ENCODE peak calls at places on chromosomes 7 and 10, in five cellular contexts. Y, J, C, L and O are unnamed samples.

GRCh38 chr7:87328281-87328680 is 17.2 kb upstream of the CROT start:
- DNase-seq in L (no peak), J (peak), Y (no peak), C (no peak), O (no peak)

GRCh38 chr10:118568327-118568848 is 27.1 kb downstream of the PRLHR start:
- DNase-seq in Y (peak), J (peak), C (no peak), L (no peak), O (no peak)

GRCh38 chr10:59626523-59626869 is 83.2 kb downstream of the SLC16A9 start:
- DNase-seq in C (no peak), J (no peak), L (no peak), Y (no peak), O (no peak)

GRCh38 chr7:2645274-2645868 is 13.6 kb downstream of the TTYH3 start:
- DNase-seq in C (no peak), Y (no peak), L (no peak), J (no peak), O (no peak)

GRCh38 chr7:39650676-39651075 is 27.3 kb downstream of the RALA start:
- DNase-seq in L (no peak), J (no peak), Y (peak), C (no peak), O (no peak)

GRCh38 chr10:96334888-96335526 is 23.8 kb downstream of the OPALIN start:
- DNase-seq in C (no peak), J (peak), Y (no peak), L (no peak), O (no peak)

GRCh38 chr7:37193087-37193774 is 255.4 kb downstream of the ELMO1 start:
- DNase-seq in J (no peak), Y (no peak), L (no peak), C (no peak), O (no peak)

GRCh38 chr10:78255796-78256638 is 222.4 kb downstream of the RPS24 start:
- DNase-seq in J (no peak), Y (peak), C (peak), L (peak), O (peak)

GRCh38 chr7:1987084-1987535 is 245.6 kb downstream of the MAD1L1 start:
- DNase-seq in L (no peak), C (no peak), Y (no peak), J (no peak), O (no peak)

GRCh38 chr10:95861401-95861800 is 46.4 kb upstream of the CC2D2B start:
- DNase-seq in L (no peak), J (no peak), C (no peak), Y (no peak), O (no peak)

GRCh38 chr10:113273877-113274829 is 278.7 kb upstream of the HABP2 start:
- DNase-seq in Y (no peak), J (no peak), L (no peak), C (no peak), O (no peak)

GRCh38 chr10:69570050-69570816 is 3.0 kb downstream of the NEUROG3 start:
- DNase-seq in J (no peak), Y (no peak), L (no peak), C (no peak), O (no peak)

GRCh38 chr10:113047963-113048781 is 98.1 kb downstream of the TCF7L2 start:
- DNase-seq in J (no peak), Y (no peak), L (no peak), C (no peak), O (no peak)

GRCh38 chr7:150340024-150340749 is 1.2 kb downstream of the RARRES2 start:
- DNase-seq in C (no peak), L (no peak), J (peak), Y (no peak), O (no peak)

GRCh38 chr7:78326189-78326588 is 527.6 kb downstream of the PHTF2 start:
- DNase-seq in Y (no peak), L (no peak), C (peak), J (no peak), O (no peak)

GRCh38 chr10:131697461-131698128 is 203.2 kb upstream of the PPP2R2D start:
- DNase-seq in L (no peak), C (no peak), J (no peak), Y (no peak), O (no peak)

GRCh38 chr10:58754419-58755180 is 241.9 kb downstream of the BICC1 start:
- DNase-seq in L (no peak), Y (no peak), J (no peak), C (no peak), O (no peak)

GRCh38 chr7:64907641-64908326 is 4.7 kb downstream of the ZNF273 start:
- DNase-seq in C (no peak), J (no peak), L (no peak), Y (no peak), O (no peak)

GRCh38 chr10:55091691-55092328 is 290.8 kb upstream of the PCDH15 start:
- DNase-seq in J (peak), Y (no peak), C (no peak), L (no peak), O (no peak)

GRCh38 chr7:111730476-111731300 is 168.4 kb upstream of the IMMP2L start:
- DNase-seq in J (peak), C (no peak), L (no peak), Y (no peak), O (no peak)

GRCh38 chr10:3474266-3474665 is 301.7 kb upstream of the PITRM1 start:
- DNase-seq in J (no peak), L (no peak), Y (no peak), C (no peak), O (no peak)

GRCh38 chr10:8037941-8038894 is 16.3 kb upstream of the GATA3 start:
- DNase-seq in Y (no peak), L (no peak), C (no peak), J (peak), O (no peak)

GRCh38 chr10:131019696-131020095 is 291.8 kb downstream of the TCERG1L start:
- DNase-seq in J (no peak), C (no peak), L (no peak), Y (no peak), O (no peak)

GRCh38 chr7:157856873-157857577 is 520.2 kb downstream of the DNAJB6 start:
- DNase-seq in C (no peak), Y (no peak), J (no peak), L (no peak), O (no peak)

GRCh38 chr7:151452141-151452571 is 12.2 kb upstream of the CRYGN start:
- DNase-seq in Y (no peak), C (no peak), L (no peak), J (no peak), O (no peak)

GRCh38 chr10:133072776-133073390 is 14.8 kb upstream of the ADGRA1 start:
- DNase-seq in C (no peak), J (no peak), Y (no peak), L (no peak), O (no peak)
- TF ChIP-seq CTCF in C (no peak), J (no peak), Y (no peak), L (no peak), O (no peak)

GRCh38 chr10:33570495-33570894 is 236.0 kb upstream of the NRP1 start:
- DNase-seq in Y (peak), L (no peak), C (no peak), J (no peak), O (peak)

GRCh38 chr10:33569693-33570092 is 235.2 kb upstream of the NRP1 start:
- DNase-seq in Y (no peak), L (no peak), C (no peak), J (no peak), O (no peak)

GRCh38 chr10:33566426-33566825 is 232.0 kb upstream of the NRP1 start:
- DNase-seq in J (peak), C (no peak), Y (no peak), L (no peak), O (no peak)

GRCh38 chr10:33566001-33566400 is 231.5 kb upstream of the NRP1 start:
- DNase-seq in L (no peak), J (no peak), C (no peak), Y (no peak), O (no peak)

DNA sequence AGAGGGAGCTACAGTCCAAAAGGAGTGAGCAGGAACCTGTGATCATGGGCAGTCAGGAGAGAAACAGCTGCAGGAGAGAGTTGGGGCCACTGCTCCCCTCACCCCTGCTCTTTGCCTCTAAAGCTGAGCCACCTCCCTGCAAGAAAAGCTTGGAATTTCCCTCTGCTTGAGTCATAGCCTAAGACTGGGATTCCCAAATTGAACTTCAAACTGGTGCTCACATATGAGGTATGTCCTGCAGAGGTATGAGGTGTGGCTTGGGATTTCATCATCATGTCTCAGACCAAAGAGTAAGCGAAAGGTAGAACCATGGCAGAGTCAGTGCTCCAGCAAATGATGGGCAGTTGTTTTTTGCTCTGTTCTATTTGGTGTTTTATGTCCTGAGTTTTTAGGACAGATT is 237.1 kb upstream of the NRP1 start:
- DNase-seq in J (no peak), Y (no peak), C (no peak), L (no peak), O (no peak)
- TF ChIP-seq CTCF in J (no peak), Y (no peak), C (no peak), L (no peak), O (no peak)

DNA sequence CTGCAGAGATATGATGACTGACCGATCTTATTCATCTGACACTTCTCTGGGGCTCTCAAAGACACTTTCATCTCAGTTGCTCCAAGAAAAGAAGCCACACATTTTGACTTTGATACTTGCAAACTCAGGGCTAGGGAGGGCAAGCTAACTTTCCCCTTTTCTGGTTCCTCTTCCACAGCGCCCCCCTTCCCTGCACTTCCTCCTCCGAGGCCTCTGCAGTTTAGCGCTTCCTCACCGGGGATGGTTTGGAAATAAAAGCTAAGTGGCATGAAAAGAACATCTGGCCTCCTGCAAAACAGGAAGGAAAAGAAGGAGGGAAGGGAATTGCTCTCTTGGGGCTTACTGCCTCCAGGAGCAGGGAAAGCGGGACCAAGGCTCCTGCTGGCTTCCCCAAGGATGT is 42.4 kb downstream of the PRKCQ start:
- DNase-seq in L (no peak), C (no peak), Y (no peak), J (no peak), O (peak)
- TF ChIP-seq CTCF in L (no peak), C (no peak), Y (no peak), J (no peak), O (peak)

GRCh38 chr7:128361463-128362441 is at the start of gene PRRT4:
- DNase-seq in C (no peak), Y (no peak), J (peak), L (no peak), O (no peak)
- TF ChIP-seq CTCF in C (no peak), Y (no peak), J (peak), L (no peak), O (no peak)

GRCh38 chr7:134515569-134516468 is 11.5 kb upstream of the AKR1B10 start:
- DNase-seq in J (no peak), L (no peak), Y (no peak), C (peak), O (no peak)

GRCh38 chr7:134514663-134515062 is 12.7 kb upstream of the AKR1B10 start:
- DNase-seq in Y (no peak), L (no peak), J (peak), C (peak), O (no peak)

DNA sequence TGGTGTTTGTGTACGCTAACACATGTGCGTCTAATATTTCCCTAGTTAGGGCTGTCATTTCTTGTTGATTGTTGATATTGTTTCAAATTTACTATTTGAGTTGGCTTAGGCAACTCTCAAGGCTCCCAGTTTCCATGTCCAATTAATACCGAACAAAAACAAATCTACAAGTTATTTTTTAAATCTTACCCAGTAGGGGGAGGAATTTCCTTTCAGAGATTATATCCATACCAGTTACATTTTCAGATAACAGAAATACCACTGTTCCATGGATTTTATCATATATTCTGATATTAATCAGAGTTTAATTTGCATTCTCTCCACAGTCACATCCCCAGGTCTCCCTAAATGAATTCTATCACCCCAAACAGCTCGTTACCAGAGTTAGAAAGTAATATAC is 7.2 kb upstream of the AKR1B10 start:
- DNase-seq in J (no peak), Y (no peak), L (no peak), C (no peak), O (no peak)
- TF ChIP-seq CTCF in J (no peak), Y (no peak), L (no peak), C (no peak), O (no peak)